ENCODE peak calls at places on chromosome 18, in six cellular contexts. K is stimulated activated naive CD4-positive, alpha-beta T cell; T is T-helper 1 cell; E is astrocyte of the spinal cord; I is activated CD8-positive, alpha-beta memory T cell treated with anti-CD3 and anti-CD28 coated beads, Interleukin-2, amount 10 ng/mL, durations not matched to agents 7 days and 5 days; R is brain microvascular endothelial cell. J is an unnamed sample.

GRCh38 chr18:48698707-48699106 is 159.9 kb downstream of the CTIF start:
- DNase-seq in K (no peak), T (no peak), E (no peak), I (peak), R (no peak), J (no peak)

GRCh38 chr18:12639990-12640880 is 17.7 kb downstream of the SPIRE1 start:
- DNase-seq in K (no peak), T (no peak), E (peak), I (no peak), R (peak), J (peak)

GRCh38 chr18:68532328-68532885 is 182.5 kb downstream of the TMX3 start:
- DNase-seq in K (no peak), T (no peak), E (no peak), I (no peak), R (no peak), J (no peak)

GRCh38 chr18:1302861-1303260 is 398.2 kb downstream of the ADCYAP1 start:
- DNase-seq in K (no peak), T (no peak), E (no peak), I (no peak), R (no peak), J (no peak)

GRCh38 chr18:22074343-22075070 is 94.9 kb upstream of the GATA6 start:
- DNase-seq in K (no peak), T (no peak), E (no peak), I (no peak), R (no peak), J (no peak)

GRCh38 chr18:43034683-43035500 is 80.6 kb downstream of the RIT2 start:
- DNase-seq in K (no peak), T (no peak), E (no peak), I (no peak), R (no peak), J (no peak)

GRCh38 chr18:13260927-13261471 is 42.4 kb downstream of the LDLRAD4 start:
- DNase-seq in K (no peak), T (no peak), E (no peak), I (no peak), R (no peak), J (no peak)

GRCh38 chr18:74718312-74718711 is 120.6 kb downstream of the ZNF407 start:
- DNase-seq in K (no peak), T (no peak), E (no peak), I (no peak), R (no peak), J (no peak)

GRCh38 chr18:12384261-12384660 is 7.2 kb upstream of the AFG3L2 start:
- DNase-seq in K (no peak), T (no peak), E (no peak), I (no peak), R (no peak), J (no peak)

GRCh38 chr18:27298215-27298804 is 113.2 kb upstream of the CHST9 start:
- DNase-seq in K (no peak), T (no peak), E (peak), I (no peak), R (no peak), J (no peak)

GRCh38 chr18:60277855-60278480 is 94.6 kb downstream of the MC4R start:
- DNase-seq in K (no peak), T (no peak), E (peak), I (no peak), R (peak), J (no peak)

GRCh38 chr18:70333757-70334156 is 44.9 kb downstream of the SOCS6 start:
- DNase-seq in K (no peak), T (no peak), E (peak), I (no peak), R (peak), J (no peak)

GRCh38 chr18:55593888-55594287 is 5.9 kb upstream of the TCF4 start:
- DNase-seq in K (no peak), T (no peak), E (no peak), I (no peak), R (no peak), J (no peak)

GRCh38 chr18:71865888-71866287 is 678.3 kb downstream of the CBLN2 start:
- DNase-seq in K (no peak), T (no peak), E (no peak), I (no peak), R (no peak), J (no peak)

GRCh38 chr18:31667185-31667584 is 17.2 kb downstream of the B4GALT6 start:
- DNase-seq in K (no peak), T (no peak), E (peak), I (no peak), R (peak), J (no peak)

GRCh38 chr18:8106603-8107002 is 502.6 kb upstream of the RAB12 start:
- DNase-seq in K (no peak), T (no peak), E (no peak), I (no peak), R (no peak), J (no peak)

GRCh38 chr18:3075491-3075890 is 62.5 kb upstream of the LPIN2 start:
- DNase-seq in K (no peak), T (no peak), E (no peak), I (peak), R (no peak), J (no peak)

GRCh38 chr18:48621240-48621639 is 82.4 kb downstream of the CTIF start:
- DNase-seq in K (no peak), T (no peak), E (peak), I (no peak), R (peak), J (no peak)